ENCODE peak calls at places on chromosomes 2 and 18, in five cellular contexts. G is heart right ventricle, H is fibroblast of lung, V is H9, A is OCI-LY7. T is an unnamed sample.

GRCh38 chr18:40489301-40489700 is 1465.7 kb upstream of the PIK3C3 start:
- DNase-seq in A (no peak), V (no peak), H (no peak), G (no peak), T (no peak)

GRCh38 chr18:48942554-48943261 is 8.1 kb downstream of the SMAD7 start:
- DNase-seq in V (no peak), G (no peak), A (no peak), H (peak; percentile 99), T (peak; percentile 98)

GRCh38 chr2:177161741-177162440 is 50.7 kb upstream of the HNRNPA3 start:
- DNase-seq in G (no peak), V (no peak), A (peak; percentile 64), H (peak; percentile 20), T (no peak)

GRCh38 chr2:202084265-202084664 is 11.2 kb downstream of the KIAA2012 start:
- DNase-seq in G (no peak), A (no peak), V (no peak), H (peak; percentile 45), T (no peak)

GRCh38 chr18:57210101-57210661 is 63.3 kb downstream of the BOD1L2 start:
- DNase-seq in V (peak; percentile 83), A (no peak), H (peak; percentile 77), G (peak; percentile 22), T (peak; percentile 13)

GRCh38 chr2:215881582-215881981 is 131.8 kb downstream of the MREG start:
- DNase-seq in A (no peak), V (no peak), H (peak; percentile 63), G (no peak), T (no peak)

GRCh38 chr2:48323146-48323545 is 206.8 kb upstream of the STON1 start:
- DNase-seq in H (no peak), A (no peak), G (no peak), V (no peak), T (no peak)

GRCh38 chr2:219469186-219469724 is 29.4 kb upstream of the GMPPA start:
- DNase-seq in A (no peak), G (no peak), V (no peak), H (peak; percentile 81), T (no peak)

GRCh38 chr2:111156529-111156928 is 35.8 kb downstream of the BCL2L11 start:
- DNase-seq in H (no peak), V (no peak), A (no peak), G (no peak), T (no peak)

GRCh38 chr2:8298783-8299182 is 383.1 kb upstream of the ID2 start:
- DNase-seq in V (no peak), G (peak; percentile 23), H (no peak), A (peak; percentile 83), T (no peak)

GRCh38 chr2:54559593-54560145 is 103.5 kb downstream of the SPTBN1 start:
- DNase-seq in A (peak; percentile 42), G (peak; percentile 40), H (peak; percentile 80), V (no peak), T (no peak)

GRCh38 chr2:241267249-241268067 is 48.0 kb downstream of the HDLBP start:
- DNase-seq in H (no peak), A (peak; percentile 10), G (no peak), V (peak; percentile 22), T (no peak)
- TF ChIP-seq CTCF in H (no peak), A (peak; percentile 60), G (no peak), V (peak; percentile 9), T (no peak)

DNA sequence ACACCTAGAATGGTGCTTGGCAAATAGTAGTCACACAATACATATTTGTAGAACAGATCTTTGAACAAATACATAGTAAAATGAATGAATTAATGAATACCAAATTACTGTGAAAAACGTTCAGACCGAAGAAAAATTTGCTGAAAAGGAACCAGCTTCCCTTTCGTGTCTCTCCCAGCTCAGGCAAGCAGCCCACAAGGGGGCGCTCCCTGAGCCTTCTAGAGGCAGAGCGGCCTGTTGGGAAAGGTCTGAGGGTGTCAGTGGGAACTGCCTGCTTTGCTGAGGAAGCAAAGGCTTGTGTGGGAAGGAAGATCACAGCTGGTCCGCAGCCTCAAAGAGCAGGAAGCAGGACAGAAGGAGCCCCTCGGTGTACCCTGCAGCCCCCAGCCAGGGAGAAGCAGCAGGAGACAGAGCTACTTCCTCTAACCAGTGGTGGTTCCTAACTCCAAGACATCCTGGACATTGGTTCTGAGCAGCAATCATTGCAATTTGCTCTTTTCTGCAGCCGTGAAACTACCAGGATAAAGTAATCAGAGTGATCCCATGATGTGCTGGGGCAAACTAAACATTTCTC is 231.1 kb downstream of the ANKRD30B start:
- DNase-seq in V (no peak), H (no peak), A (peak; percentile 51), G (no peak), T (no peak)
- TF ChIP-seq CTCF in V (peak; percentile 13), H (peak; percentile 49), A (peak; percentile 78), G (no peak), T (no peak)

GRCh38 chr18:54958711-54959625 is at the start of gene CCDC68:
- DNase-seq in G (peak; percentile 45), A (no peak), H (peak; percentile 42), V (peak; percentile 59), T (no peak)
- TF ChIP-seq CTCF in G (no peak), A (no peak), H (no peak), V (no peak), T (no peak)

DNA sequence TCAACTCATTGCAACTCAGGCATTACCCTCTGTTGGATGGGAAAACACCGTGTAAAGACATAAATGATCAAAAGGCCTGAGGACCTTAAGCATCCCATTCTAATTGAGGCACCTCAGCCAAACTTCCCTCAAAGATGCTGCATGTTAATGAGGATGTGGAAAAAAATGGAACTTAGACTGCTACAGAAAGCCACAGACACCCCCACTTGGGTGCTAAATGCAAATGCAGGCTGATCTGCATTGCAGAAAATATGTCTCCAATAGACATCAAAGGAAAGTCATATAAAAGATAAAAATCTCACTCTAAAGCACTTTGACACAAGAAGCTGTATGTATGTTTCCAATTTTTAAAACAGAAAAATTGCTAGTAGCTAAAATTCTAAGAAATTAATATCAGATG is 504.7 kb downstream of the KCNJ3 start:
- DNase-seq in A (peak; percentile 3), V (no peak), H (no peak), G (no peak), T (no peak)
- TF ChIP-seq CTCF in A (no peak), V (no peak), H (no peak), G (no peak), T (no peak)

GRCh38 chr2:43455735-43456642 is 139.8 kb downstream of the THADA start:
- DNase-seq in V (no peak), H (peak; percentile 92), A (no peak), G (no peak), T (no peak)
- TF ChIP-seq CTCF in V (no peak), H (no peak), A (no peak), G (no peak), T (no peak)